ENCODE peak calls at places on chromosomes 2 and 18, in six cellular contexts. P is kidney, F is testis, K is fibroblast of lung, W is tibial artery, S is psoas muscle. Q is an unnamed sample. For H3K4me1, the result is how much of the 10 kb centered on the place peaks cover.

GRCh38 chr18:70289351-70290330 is 796 bp downstream of the SOCS6 start:
- DNase-seq in P (peak), F (peak), K (peak), W (no peak), S (peak), Q (peak)

GRCh38 chr2:85997016-85997970 is 108.4 kb downstream of the POLR1A start:
- DNase-seq in P (no peak), F (peak), K (peak), W (peak), S (peak), Q (no peak)

GRCh38 chr2:187698374-187699110 is 144.3 kb upstream of the TFPI start:
- DNase-seq in P (no peak), F (no peak), K (peak), W (no peak), S (no peak), Q (no peak)

GRCh38 chr18:49020621-49021021 is 69.9 kb upstream of the SMAD7 start:
- DNase-seq in P (peak), F (no peak), K (peak), W (no peak), S (no peak), Q (peak)

GRCh38 chr2:28544915-28545589 is 49.2 kb downstream of the PLB1 start:
- DNase-seq in P (no peak), F (peak), K (peak), W (no peak), S (no peak), Q (no peak)

GRCh38 chr18:35026407-35027061 is 14.7 kb upstream of the MAPRE2 start:
- DNase-seq in P (no peak), F (no peak), K (no peak), W (no peak), S (no peak), Q (no peak)

GRCh38 chr2:67256892-67257291 is 140.2 kb upstream of the ETAA1 start:
- DNase-seq in P (no peak), F (no peak), K (peak), W (no peak), S (no peak), Q (no peak)

GRCh38 chr2:39448169-39448502 is 11.1 kb upstream of the MAP4K3 start:
- DNase-seq in P (no peak), F (no peak), K (no peak), W (no peak), S (no peak), Q (no peak)

GRCh38 chr2:164979113-164979512 is 23.8 kb upstream of the SLC38A11 start:
- DNase-seq in P (no peak), F (no peak), K (no peak), W (no peak), S (no peak), Q (no peak)

GRCh38 chr18:56036673-56037072 is 448.7 kb upstream of the TCF4 start:
- DNase-seq in P (no peak), F (no peak), K (no peak), W (no peak), S (no peak), Q (no peak)

GRCh38 chr2:230008708-230009066 is 60.0 kb downstream of the SLC16A14 start:
- DNase-seq in P (no peak), F (no peak), K (no peak), W (no peak), S (no peak), Q (no peak)

GRCh38 chr2:196368546-196369225 is 197.3 kb upstream of the STK17B start:
- DNase-seq in P (no peak), F (no peak), K (peak), W (no peak), S (no peak), Q (no peak)

GRCh38 chr2:196367633-196368032 is 196.3 kb upstream of the STK17B start:
- DNase-seq in P (no peak), F (no peak), K (no peak), W (no peak), S (no peak), Q (no peak)

GRCh38 chr2:196370386-196370785 is 199.0 kb upstream of the STK17B start:
- DNase-seq in P (no peak), F (no peak), K (peak), W (no peak), S (no peak), Q (no peak)

GRCh38 chr2:196372276-196372809 is 201.0 kb upstream of the STK17B start:
- DNase-seq in P (no peak), F (no peak), K (peak), W (no peak), S (no peak), Q (no peak)

DNA sequence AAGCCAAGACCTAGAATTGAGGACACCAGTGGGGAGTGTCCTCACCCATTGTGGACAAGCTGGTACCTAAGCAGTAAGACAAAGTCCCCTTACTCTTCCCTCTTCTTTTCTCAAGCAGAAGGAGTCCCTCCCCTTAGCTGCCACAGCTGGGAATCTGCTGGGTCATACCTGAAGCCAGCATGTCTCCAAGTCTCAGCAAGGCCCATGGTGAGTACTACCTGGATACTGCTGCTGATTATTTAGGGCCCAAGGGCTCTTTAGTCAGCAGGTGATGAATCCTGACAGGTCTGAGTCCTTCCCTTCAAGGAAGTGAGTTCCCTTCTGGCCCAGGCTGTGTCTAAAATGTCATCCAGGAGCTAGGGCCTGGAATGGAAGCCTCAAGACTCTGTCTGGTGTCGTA is 198.6 kb upstream of the STK17B start:
- DNase-seq in P (no peak), F (no peak), K (no peak), W (no peak), S (no peak), Q (no peak)
- H3K4me1 ChIP-seq in P (under half), F (under half), K (under half), W (under half), S (under half), Q (under half)

GRCh38 chr18:12857991-12858544 is 26.0 kb downstream of the PTPN2 start:
- DNase-seq in P (no peak), F (no peak), K (no peak), W (no peak), S (no peak), Q (no peak)
- H3K27ac ChIP-seq in P (no peak), F (no peak), K (no peak), W (no peak), S (no peak), Q (no peak)

GRCh38 chr2:52036036-52036435 is 1004.1 kb upstream of the NRXN1 start:
- DNase-seq in P (no peak), F (no peak), K (no peak), W (no peak), S (no peak), Q (no peak)

GRCh38 chr2:52036853-52037252 is 1004.9 kb upstream of the NRXN1 start:
- DNase-seq in P (no peak), F (no peak), K (no peak), W (no peak), S (no peak), Q (no peak)

GRCh38 chr2:52034706-52035105 is 1002.8 kb upstream of the NRXN1 start:
- DNase-seq in P (no peak), F (no peak), K (no peak), W (no peak), S (no peak), Q (no peak)
- TF ChIP-seq CTCF in P (no peak), F (no peak), K (no peak), W (no peak), S (no peak), Q (no peak)

GRCh38 chr2:144501118-144501517 is 18.8 kb downstream of the ZEB2 start:
- DNase-seq in P (no peak), F (no peak), K (peak), W (no peak), S (no peak), Q (no peak)
- H3K4me1 ChIP-seq in P (under half), F (under half), K (under half), W (under half), S (under half), Q (under half)